ENCODE peak calls at places on chromosome 2, in seven cellular contexts. H is kidney tubule cell, I is NCI-H1417 treated with DMSO at 0.1 percent for 48 hours, T is Karpas-422, E is iPS-NIHi11, W is mesendoderm, R is T-helper 17 cell. L is an unnamed sample.

GRCh38 chr2:240508832-240509545 is 48.8 kb downstream of the ANKMY1 start:
- DNase-seq in H (no peak), I (no peak), T (no peak), E (no peak), W (no peak), R (no peak), L (peak)

GRCh38 chr2:7437716-7438648 is 520.8 kb downstream of the RNF144A start:
- DNase-seq in H (no peak), I (no peak), T (no peak), E (no peak), W (no peak), R (no peak), L (no peak)

GRCh38 chr2:48435909-48436308 is 94.0 kb upstream of the STON1 start:
- DNase-seq in H (peak), I (no peak), T (peak), E (no peak), W (no peak), R (no peak), L (no peak)

GRCh38 chr2:173741715-173742114 is 223.5 kb downstream of the SP3 start:
- DNase-seq in H (peak), I (no peak), T (no peak), E (no peak), W (no peak), R (no peak), L (no peak)

GRCh38 chr2:233379034-233379433 is 24.7 kb downstream of the DGKD start:
- DNase-seq in H (no peak), I (no peak), T (no peak), E (no peak), W (no peak), R (no peak), L (no peak)

GRCh38 chr2:2134037-2134436 is 197.0 kb downstream of the MYT1L start:
- DNase-seq in H (no peak), I (no peak), T (peak), E (no peak), W (no peak), R (no peak), L (no peak)

GRCh38 chr2:10188211-10188610 is 65.7 kb downstream of the RRM2 start:
- DNase-seq in H (peak), I (no peak), T (no peak), E (no peak), W (peak), R (no peak), L (no peak)

GRCh38 chr2:45242161-45242741 is 233.0 kb upstream of the SIX2 start:
- DNase-seq in H (peak), I (peak), T (no peak), E (no peak), W (no peak), R (no peak), L (no peak)

GRCh38 chr2:20224716-20225293 is at the start of gene SDC1:
- DNase-seq in H (peak), I (no peak), T (peak), E (peak), W (peak), R (no peak), L (peak)

GRCh38 chr2:150127995-150128394 is 359.5 kb downstream of the RND3 start:
- DNase-seq in H (peak), I (no peak), T (no peak), E (no peak), W (no peak), R (no peak), L (no peak)

GRCh38 chr2:88880441-88880953 is 189.0 kb downstream of the RPIA start:
- DNase-seq in H (peak), I (no peak), T (no peak), E (peak), W (peak), R (peak), L (no peak)

GRCh38 chr2:9232886-9233285 is 26.3 kb downstream of the ASAP2 start:
- DNase-seq in H (peak), I (no peak), T (no peak), E (no peak), W (no peak), R (no peak), L (no peak)

GRCh38 chr2:173058097-173058496 is 17.5 kb upstream of the MAP3K20 start:
- DNase-seq in H (no peak), I (no peak), T (no peak), E (no peak), W (no peak), R (no peak), L (no peak)

GRCh38 chr2:71888741-71889445 is 258.8 kb downstream of the CYP26B1 start:
- DNase-seq in H (peak), I (no peak), T (no peak), E (no peak), W (no peak), R (no peak), L (no peak)

GRCh38 chr2:240951045-240951594 is 45.0 kb downstream of the CROCC2 start:
- DNase-seq in H (no peak), I (no peak), T (no peak), E (no peak), W (no peak), R (no peak), L (no peak)

GRCh38 chr2:192194065-192194865 is 468 bp downstream of the TMEFF2 start:
- DNase-seq in H (peak), I (no peak), T (no peak), E (peak), W (peak), R (peak), L (peak)

GRCh38 chr2:173235947-173236803 is 118.5 kb upstream of the CDCA7 start:
- DNase-seq in H (no peak), I (no peak), T (no peak), E (peak), W (peak), R (no peak), L (no peak)

GRCh38 chr2:26785431-26786206 is at the start of gene CENPA:
- DNase-seq in H (peak), I (peak), T (peak), E (peak), W (peak), R (peak), L (peak)

GRCh38 chr2:173355132-173355865 is 627 bp downstream of the CDCA7 start:
- DNase-seq in H (peak), I (no peak), T (peak), E (peak), W (peak), R (no peak), L (peak)

GRCh38 chr2:25294573-25295462 is 46.9 kb downstream of the DNMT3A start:
- DNase-seq in H (peak), I (no peak), T (peak), E (peak), W (peak), R (peak), L (no peak)

GRCh38 chr2:109030870-109031480 is 42.0 kb upstream of the EDAR start:
- DNase-seq in H (no peak), I (no peak), T (no peak), E (no peak), W (peak), R (no peak), L (no peak)

GRCh38 chr2:205347899-205348298 is 334.4 kb upstream of the NRP2 start:
- DNase-seq in H (no peak), I (no peak), T (no peak), E (no peak), W (peak), R (no peak), L (no peak)

GRCh38 chr2:239212553-239213419 is 188.0 kb downstream of the HDAC4 start:
- DNase-seq in H (no peak), I (no peak), T (no peak), E (no peak), W (peak), R (no peak), L (no peak)

GRCh38 chr2:236045264-236046235 is 122.6 kb downstream of the GBX2 start:
- DNase-seq in H (peak), I (no peak), T (no peak), E (no peak), W (peak), R (no peak), L (peak)

GRCh38 chr2:221388891-221389290 is 183.2 kb downstream of the EPHA4 start:
- DNase-seq in H (no peak), I (no peak), T (no peak), E (no peak), W (peak), R (no peak), L (no peak)

GRCh38 chr2:145158051-145158586 is 638.2 kb upstream of the ZEB2 start:
- DNase-seq in H (no peak), I (no peak), T (no peak), E (no peak), W (peak), R (no peak), L (peak)

GRCh38 chr2:27566628-27567027 is 16.2 kb upstream of the ZNF512 start:
- DNase-seq in H (peak), I (no peak), T (no peak), E (no peak), W (no peak), R (no peak), L (no peak)

GRCh38 chr2:71721669-71722068 is 268.3 kb downstream of the DYSF start:
- DNase-seq in H (no peak), I (no peak), T (no peak), E (no peak), W (no peak), R (no peak), L (no peak)

GRCh38 chr2:73423913-73424312 is 38.3 kb downstream of the ALMS1 start:
- DNase-seq in H (no peak), I (no peak), T (no peak), E (no peak), W (no peak), R (no peak), L (no peak)

GRCh38 chr2:98478861-98479770 is 34.5 kb downstream of the INPP4A start:
- DNase-seq in H (peak), I (no peak), T (peak), E (no peak), W (no peak), R (no peak), L (no peak)

L was measured in upper lobe of left lung.